ENCODE peak calls at places on chromosome 13, in eight cellular contexts. R is neural progenitor cell, M is PC-3, F is GM23338, D is HCT116, A is hepatocyte, S is SK-N-SH, E is MM.1S. H is an unnamed sample.

GRCh38 chr13:32362574-32362973 is 47.3 kb downstream of the BRCA2 start:
- DNase-seq in E (no peak), S (no peak), A (no peak), D (no peak), M (no peak), F (no peak), R (no peak), H (no peak)

GRCh38 chr13:101522607-101523006 is 70.1 kb downstream of the ITGBL1 start:
- DNase-seq in M (no peak), E (no peak), A (no peak), D (no peak), R (no peak), S (no peak), F (no peak), H (no peak)

GRCh38 chr13:107730835-107731234 is 484.5 kb downstream of the LIG4 start:
- DNase-seq in F (no peak), E (no peak), S (no peak), D (no peak), M (no peak), A (no peak), R (no peak), H (no peak)

GRCh38 chr13:43877788-43878187 is 1.8 kb downstream of the CCDC122 start:
- DNase-seq in F (no peak), M (no peak), S (no peak), D (no peak), A (no peak), R (no peak), E (no peak), H (peak)

GRCh38 chr13:31322025-31322424 is 122.2 kb downstream of the B3GLCT start:
- DNase-seq in R (no peak), E (no peak), D (no peak), S (no peak), M (no peak), F (no peak), A (peak), H (peak)

GRCh38 chr13:104592127-104592526 is 1525.9 kb upstream of the SLC10A2 start:
- DNase-seq in M (peak), D (peak), F (no peak), S (no peak), R (no peak), E (no peak), A (peak), H (no peak)

GRCh38 chr13:75217949-75218348 is 264.0 kb downstream of the TBC1D4 start:
- DNase-seq in A (no peak), F (no peak), D (no peak), S (no peak), R (peak), M (peak), E (peak), H (no peak)

GRCh38 chr13:49300716-49301589 is 53.2 kb downstream of the CDADC1 start:
- DNase-seq in F (peak), M (peak), S (peak), R (peak), D (peak), A (peak), E (peak), H (peak)

GRCh38 chr13:53873558-53873957 is 844.9 kb downstream of the OLFM4 start:
- DNase-seq in D (no peak), S (peak), F (peak), R (no peak), A (no peak), E (no peak), M (no peak), H (no peak)

GRCh38 chr13:21913010-21913409 is 242.1 kb downstream of the FGF9 start:
- DNase-seq in M (no peak), D (peak), E (no peak), A (no peak), R (peak), F (peak), S (no peak), H (no peak)

GRCh38 chr13:87981416-87981815 is 310.2 kb downstream of the SLITRK5 start:
- DNase-seq in A (no peak), S (no peak), R (no peak), D (no peak), E (no peak), M (no peak), F (no peak), H (no peak)

GRCh38 chr13:29362849-29363604 is 232.5 kb downstream of the SLC7A1 start:
- DNase-seq in F (peak), E (peak), R (peak), S (peak), M (peak), A (peak), D (peak), H (peak)

GRCh38 chr13:44368599-44369368 is 4.8 kb upstream of the SERP2 start:
- DNase-seq in D (no peak), F (no peak), S (no peak), M (peak), E (no peak), A (peak), R (no peak), H (no peak)

GRCh38 chr13:40974460-40975407 is 44.4 kb downstream of the ELF1 start:
- DNase-seq in E (peak), R (peak), M (peak), D (peak), S (no peak), A (peak), F (peak), H (peak)

GRCh38 chr13:101231751-101232428 is 184.4 kb downstream of the NALCN start:
- DNase-seq in D (no peak), S (no peak), A (no peak), E (peak), M (no peak), R (no peak), F (no peak), H (no peak)

GRCh38 chr13:105159794-105160193 is 1375.7 kb downstream of the EFNB2 start:
- DNase-seq in F (no peak), R (no peak), A (no peak), M (no peak), D (no peak), S (no peak), E (peak), H (no peak)

GRCh38 chr13:36062249-36062648 is 68.9 kb downstream of the DCLK1 start:
- DNase-seq in M (no peak), A (no peak), F (no peak), E (no peak), R (no peak), D (no peak), S (no peak), H (no peak)

GRCh38 chr13:100815476-100816046 is 141.0 kb upstream of the TMTC4 start:
- DNase-seq in F (peak), D (no peak), R (no peak), A (no peak), S (no peak), M (no peak), E (no peak), H (no peak)

GRCh38 chr13:112967666-112968379 is 1.2 kb upstream of the MCF2L start:
- DNase-seq in F (no peak), S (no peak), M (no peak), E (peak), R (peak), D (no peak), A (no peak), H (no peak)

GRCh38 chr13:31224174-31224669 is 24.4 kb downstream of the B3GLCT start:
- DNase-seq in A (no peak), F (no peak), M (no peak), S (no peak), D (no peak), E (no peak), R (no peak), H (no peak)

GRCh38 chr13:66795636-66796035 is 434.5 kb downstream of the PCDH9 start:
- DNase-seq in A (no peak), E (no peak), R (no peak), S (no peak), M (no peak), F (no peak), D (no peak), H (no peak)

GRCh38 chr13:83085186-83085900 is 796.9 kb downstream of the SLITRK1 start:
- DNase-seq in S (no peak), A (no peak), E (no peak), M (peak), R (no peak), D (no peak), F (no peak), H (no peak)

GRCh38 chr13:111789420-111789819 is 277.5 kb upstream of the SOX1 start:
- DNase-seq in E (no peak), D (no peak), A (no peak), F (no peak), M (peak), R (no peak), S (no peak), H (no peak)

GRCh38 chr13:105971720-105972119 is 563.7 kb downstream of the EFNB2 start:
- DNase-seq in A (no peak), M (no peak), F (no peak), E (no peak), R (no peak), S (no peak), D (no peak), H (no peak)

GRCh38 chr13:94481966-94482365 is 2.5 kb upstream of the DCT start:
- DNase-seq in D (no peak), E (no peak), S (no peak), A (peak), F (no peak), R (no peak), M (peak), H (no peak)

GRCh38 chr13:23796546-23796945 is 92.7 kb downstream of the MIPEP start:
- DNase-seq in E (no peak), F (no peak), M (peak), R (no peak), A (no peak), D (no peak), S (no peak), H (no peak)

GRCh38 chr13:114167445-114167844 is 11.6 kb upstream of the CFAP97D2 start:
- DNase-seq in R (no peak), F (no peak), M (peak), A (no peak), D (no peak), S (no peak), E (no peak), H (no peak)

GRCh38 chr13:79108914-79109643 is 297.0 kb downstream of the RBM26 start:
- DNase-seq in D (no peak), S (no peak), A (no peak), M (no peak), F (no peak), E (peak), R (no peak), H (no peak)

GRCh38 chr13:97432232-97432916 is 1.6 kb upstream of the RAP2A start:
- DNase-seq in M (no peak), A (no peak), R (no peak), F (no peak), D (no peak), E (no peak), S (no peak), H (peak)

GRCh38 chr13:39870197-39870746 is 214.8 kb downstream of the COG6 start:
- DNase-seq in D (no peak), S (no peak), A (no peak), E (no peak), M (no peak), F (no peak), R (no peak), H (no peak)
- TF ChIP-seq EZH2phosphoT487 in D (no peak), S (no peak), A (no peak), E (no peak), M (no peak), F (no peak), R (no peak), H (no peak)

GRCh38 chr13:27826379-27827353 is 34.4 kb downstream of the GSX1 start:
- DNase-seq in R (peak), M (peak), F (peak), D (peak), E (peak), S (peak), A (peak), H (peak)
- TF ChIP-seq CTCF in R (peak), M (peak), F (peak), D (peak), E (peak), S (peak), A (peak), H (peak)

GRCh38 chr13:33450956-33451709 is 165.6 kb upstream of the STARD13 start:
- DNase-seq in D (no peak), E (no peak), A (no peak), R (no peak), S (no peak), M (peak), F (no peak), H (no peak)

GRCh38 chr13:33445024-33445423 is 159.5 kb upstream of the STARD13 start:
- DNase-seq in A (no peak), F (no peak), R (no peak), E (no peak), M (peak), D (no peak), S (no peak), H (no peak)

GRCh38 chr13:33445476-33445875 is 159.9 kb upstream of the STARD13 start:
- DNase-seq in A (no peak), M (peak), R (no peak), E (no peak), S (no peak), D (no peak), F (no peak), H (no peak)

GRCh38 chr13:33448889-33449288 is 163.3 kb upstream of the STARD13 start:
- DNase-seq in S (no peak), A (no peak), R (no peak), D (no peak), M (no peak), E (no peak), F (no peak), H (no peak)

DNA sequence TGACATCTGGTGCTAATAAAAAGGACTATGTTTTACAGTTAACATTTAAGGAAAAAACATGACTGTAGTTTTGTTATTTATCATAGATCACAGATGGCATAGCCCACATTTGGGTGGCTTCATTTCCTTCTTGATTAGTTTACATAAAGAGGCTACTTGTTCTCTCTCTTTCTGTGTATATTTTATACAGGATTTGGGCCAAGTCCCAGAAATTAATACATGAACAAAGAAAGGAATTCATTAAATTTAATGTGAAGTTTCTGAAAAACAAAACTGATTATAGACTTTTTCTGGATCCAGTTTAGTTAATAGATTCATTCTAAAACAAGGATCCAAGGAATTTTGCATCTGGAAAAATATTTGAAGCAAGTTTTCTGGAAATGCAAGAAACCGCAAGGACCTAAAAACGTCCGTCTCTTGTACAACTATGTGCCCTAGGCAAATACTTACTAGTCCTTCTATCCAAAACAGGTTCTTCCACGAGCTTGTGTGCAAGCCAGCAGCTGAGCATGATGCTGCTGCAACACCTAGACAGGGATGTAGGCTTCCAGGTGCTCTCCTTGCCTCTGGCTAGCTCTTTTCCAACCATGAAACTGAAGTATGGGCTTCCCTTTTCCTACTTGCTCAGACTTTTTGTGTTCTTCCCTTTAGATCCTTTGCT is 161.4 kb upstream of the STARD13 start:
- DNase-seq in M (peak), A (peak), E (no peak), S (no peak), D (no peak), R (no peak), F (no peak), H (no peak)
- TF ChIP-seq EZH2phosphoT487 in M (no peak), A (no peak), E (no peak), S (no peak), D (no peak), R (no peak), F (no peak), H (no peak)

GRCh38 chr13:84446972-84447700 is 564.9 kb upstream of the SLITRK1 start:
- DNase-seq in R (no peak), S (no peak), M (no peak), D (no peak), E (no peak), A (no peak), F (peak), H (no peak)
- TF ChIP-seq CTCF in R (no peak), S (no peak), M (no peak), D (no peak), E (no peak), A (no peak), F (no peak), H (no peak)

GRCh38 chr13:26499209-26499601 is 58.3 kb upstream of the WASF3 start:
- DNase-seq in S (no peak), M (peak), A (no peak), D (no peak), F (no peak), E (no peak), R (peak), H (no peak)
- TF ChIP-seq EZH2phosphoT487 in S (no peak), M (no peak), A (no peak), D (no peak), F (no peak), E (no peak), R (no peak), H (no peak)

GRCh38 chr13:62626771-62627170 is 1211.1 kb upstream of the PCDH20 start:
- DNase-seq in D (no peak), R (peak), E (no peak), S (no peak), F (peak), M (peak), A (no peak), H (peak)
- TF ChIP-seq CTCF in D (peak), R (peak), E (no peak), S (peak), F (peak), M (peak), A (no peak), H (peak)